ENCODE peak calls at places on chromosomes 6 and 20, in four cellular contexts. W is AG04450, M is omental fat pad, O is endodermal cell. C is an unnamed sample.

GRCh38 chr6:129686941-129687627 is 22.9 kb downstream of the ARHGAP18 start:
- DNase-seq in W (no peak), M (no peak), O (no peak), C (no peak)

GRCh38 chr6:33017024-33017423 is 7.6 kb upstream of the HLA-DOA start:
- DNase-seq in O (no peak), M (no peak), W (no peak), C (no peak)

GRCh38 chr6:47245745-47246371 is 63.8 kb downstream of the TNFRSF21 start:
- DNase-seq in O (no peak), M (no peak), W (no peak), C (no peak)

GRCh38 chr6:127690092-127690491 is 113.1 kb downstream of the C6orf58 start:
- DNase-seq in O (no peak), W (peak), M (no peak), C (no peak)

GRCh38 chr6:2614842-2615241 is 135.9 kb downstream of the MYLK4 start:
- DNase-seq in M (no peak), O (no peak), W (no peak), C (no peak)

GRCh38 chr6:108730556-108731228 is 117.5 kb upstream of the ARMC2 start:
- DNase-seq in O (peak), W (no peak), M (no peak), C (no peak)

GRCh38 chr6:37289931-37290330 is 32.0 kb upstream of the TMEM217 start:
- DNase-seq in M (no peak), O (no peak), W (no peak), C (no peak)

GRCh38 chr6:158654960-158655485 is 5.2 kb downstream of the SYTL3 start:
- DNase-seq in O (peak), W (no peak), M (no peak), C (no peak)

GRCh38 chr20:45470262-45470931 is 844 bp downstream of the WFDC2 start:
- DNase-seq in O (peak), M (no peak), W (no peak), C (no peak)

DNA sequence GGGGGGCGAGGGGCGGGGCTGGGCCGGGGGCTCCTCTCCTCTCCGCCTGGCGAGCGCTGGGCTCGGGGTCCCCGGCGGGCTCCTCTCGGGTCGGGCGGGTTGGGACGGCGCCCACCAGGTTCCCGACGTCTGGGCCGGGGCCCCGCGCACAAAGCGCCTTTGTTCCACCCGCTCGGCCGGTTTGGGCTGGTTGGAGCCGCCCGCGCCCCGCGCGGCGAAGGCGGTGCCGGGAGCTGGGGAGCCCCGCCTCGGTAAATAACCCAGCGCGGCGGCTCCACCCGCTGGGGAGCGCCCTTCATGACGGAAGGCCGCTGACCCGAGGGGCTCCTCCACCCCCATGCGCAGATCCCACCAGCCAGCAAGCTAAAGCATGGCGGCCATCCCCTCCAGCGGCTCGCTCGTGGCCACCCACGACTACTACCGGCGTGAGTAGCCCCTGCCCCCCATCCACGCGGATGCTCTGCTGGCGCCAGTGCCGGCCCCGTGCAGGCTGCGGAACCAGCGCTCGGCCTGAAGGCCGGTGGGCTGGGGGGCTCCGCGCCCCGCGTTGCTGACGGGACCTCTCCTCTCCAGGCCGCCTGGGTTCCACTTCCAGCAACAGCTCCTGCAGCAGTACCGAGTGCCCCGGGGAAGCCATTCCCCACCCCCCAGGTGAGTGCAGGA is 505 bp downstream of the PPDPF start:
- DNase-seq in M (no peak), W (no peak), O (peak), C (peak)
- TF ChIP-seq CTCF in M (no peak), W (no peak), O (no peak), C (no peak)

GRCh38 chr6:78302411-78302810 is 564.9 kb upstream of the IRAK1BP1 start:
- DNase-seq in W (no peak), O (no peak), M (no peak), C (no peak)

GRCh38 chr6:78308025-78308424 is 559.3 kb upstream of the IRAK1BP1 start:
- DNase-seq in W (no peak), O (peak), M (no peak), C (no peak)
- TF ChIP-seq CTCF in W (no peak), O (peak), M (no peak), C (no peak)

GRCh38 chr20:41087325-41087685 is 50.0 kb upstream of the PLCG1 start:
- DNase-seq in M (no peak), O (no peak), W (no peak), C (no peak)

GRCh38 chr20:41091926-41092325 is 45.4 kb upstream of the PLCG1 start:
- DNase-seq in O (no peak), W (no peak), M (no peak), C (no peak)

GRCh38 chr20:41087777-41088176 is 49.6 kb upstream of the PLCG1 start:
- DNase-seq in M (no peak), W (no peak), O (no peak), C (no peak)

GRCh38 chr20:41086402-41087324 is 50.7 kb upstream of the PLCG1 start:
- DNase-seq in O (no peak), W (no peak), M (no peak), C (no peak)

GRCh38 chr20:41089555-41089954 is 47.8 kb upstream of the PLCG1 start:
- DNase-seq in O (no peak), M (no peak), W (no peak), C (no peak)
- TF ChIP-seq CTCF in O (peak), M (no peak), W (no peak), C (no peak)

GRCh38 chr20:60905919-60906318 is 346.1 kb upstream of the CDH4 start:
- DNase-seq in O (no peak), W (no peak), M (no peak), C (no peak)
- TF ChIP-seq CTCF in O (no peak), W (no peak), M (no peak), C (no peak)

C was measured in mesothelial cell of epicardium.